ENCODE peak calls at places on chromosome 13, in six cellular contexts. One of them, this sample, is unnamed.

GRCh38 chr13:83819156-83819555 is 63.1 kb downstream of the SLITRK1 start:
- DNase-seq in AG04450: no peak
- DNase-seq in hepatocyte: no peak
- DNase-seq in psoas muscle: no peak
- DNase-seq in Panc1: no peak
- DNase-seq in fibroblast of mammary gland: peak; percentile 36
- DNase-seq in this sample: peak; percentile 47

GRCh38 chr13:46405457-46405856 is 18.4 kb upstream of the RUBCNL start:
- DNase-seq in AG04450: no peak
- DNase-seq in hepatocyte: no peak
- DNase-seq in psoas muscle: no peak
- DNase-seq in Panc1: no peak
- DNase-seq in fibroblast of mammary gland: no peak
- DNase-seq in this sample: no peak

GRCh38 chr13:60327551-60327950 is 69.5 kb upstream of the TDRD3 start:
- DNase-seq in AG04450: no peak
- DNase-seq in hepatocyte: no peak
- DNase-seq in psoas muscle: no peak
- DNase-seq in Panc1: no peak
- DNase-seq in fibroblast of mammary gland: no peak
- DNase-seq in this sample: no peak

GRCh38 chr13:73505487-73505886 is 446.7 kb downstream of the KLF5 start:
- DNase-seq in AG04450: no peak
- DNase-seq in hepatocyte: no peak
- DNase-seq in psoas muscle: no peak
- DNase-seq in Panc1: no peak
- DNase-seq in fibroblast of mammary gland: no peak
- DNase-seq in this sample: no peak

GRCh38 chr13:111925146-111925875 is 141.6 kb upstream of the SOX1 start:
- DNase-seq in AG04450: no peak
- DNase-seq in hepatocyte: no peak
- DNase-seq in psoas muscle: no peak
- DNase-seq in Panc1: no peak
- DNase-seq in fibroblast of mammary gland: no peak
- DNase-seq in this sample: no peak

GRCh38 chr13:99982021-99982740 is 597 bp downstream of the ZIC2 start:
- DNase-seq in AG04450: no peak
- DNase-seq in hepatocyte: peak; percentile 44
- DNase-seq in psoas muscle: no peak
- DNase-seq in Panc1: no peak
- DNase-seq in fibroblast of mammary gland: no peak
- DNase-seq in this sample: no peak

GRCh38 chr13:23447927-23448326 is 14.4 kb upstream of the SACS start:
- DNase-seq in AG04450: peak; percentile 90
- DNase-seq in hepatocyte: no peak
- DNase-seq in psoas muscle: no peak
- DNase-seq in Panc1: no peak
- DNase-seq in fibroblast of mammary gland: peak; percentile 85
- DNase-seq in this sample: no peak

GRCh38 chr13:106083620-106084350 is 451.7 kb downstream of the EFNB2 start:
- DNase-seq in AG04450: no peak
- DNase-seq in hepatocyte: peak; percentile 49
- DNase-seq in psoas muscle: no peak
- DNase-seq in Panc1: no peak
- DNase-seq in fibroblast of mammary gland: peak; percentile 73
- DNase-seq in this sample: no peak

GRCh38 chr13:79647518-79647917 is 166.6 kb downstream of the NDFIP2 start:
- DNase-seq in AG04450: no peak
- DNase-seq in hepatocyte: peak; percentile 63
- DNase-seq in psoas muscle: no peak
- DNase-seq in Panc1: no peak
- DNase-seq in fibroblast of mammary gland: no peak
- DNase-seq in this sample: no peak

GRCh38 chr13:75444016-75444415 is 38.0 kb downstream of the TBC1D4 start:
- DNase-seq in AG04450: no peak
- DNase-seq in hepatocyte: no peak
- DNase-seq in psoas muscle: no peak
- DNase-seq in Panc1: no peak
- DNase-seq in fibroblast of mammary gland: no peak
- DNase-seq in this sample: no peak

GRCh38 chr13:21518617-21519144 is 59.6 kb upstream of the ZDHHC20 start:
- DNase-seq in AG04450: no peak
- DNase-seq in hepatocyte: no peak
- DNase-seq in psoas muscle: no peak
- DNase-seq in Panc1: no peak
- DNase-seq in fibroblast of mammary gland: no peak
- DNase-seq in this sample: no peak

GRCh38 chr13:109135018-109135417 is 505.6 kb downstream of the MYO16 start:
- DNase-seq in AG04450: no peak
- DNase-seq in hepatocyte: no peak
- DNase-seq in psoas muscle: no peak
- DNase-seq in Panc1: no peak
- DNase-seq in fibroblast of mammary gland: peak; percentile 13
- DNase-seq in this sample: no peak

GRCh38 chr13:101977475-101977874 is 424.4 kb downstream of the FGF14 start:
- DNase-seq in AG04450: no peak
- DNase-seq in hepatocyte: no peak
- DNase-seq in psoas muscle: no peak
- DNase-seq in Panc1: no peak
- DNase-seq in fibroblast of mammary gland: peak; percentile 12
- DNase-seq in this sample: no peak

GRCh38 chr13:100356889-100357288 is 231.7 kb downstream of the GGACT start:
- DNase-seq in AG04450: no peak
- DNase-seq in hepatocyte: no peak
- DNase-seq in psoas muscle: no peak
- DNase-seq in Panc1: no peak
- DNase-seq in fibroblast of mammary gland: no peak
- DNase-seq in this sample: peak; percentile 21

GRCh38 chr13:110421696-110422395 is 114.8 kb downstream of the COL4A2 start:
- DNase-seq in AG04450: peak; percentile 53
- DNase-seq in hepatocyte: no peak
- DNase-seq in psoas muscle: no peak
- DNase-seq in Panc1: no peak
- DNase-seq in fibroblast of mammary gland: peak; percentile 88
- DNase-seq in this sample: no peak

GRCh38 chr13:56900549-56901279 is 240.0 kb upstream of the PRR20A start:
- DNase-seq in AG04450: no peak
- DNase-seq in hepatocyte: no peak
- DNase-seq in psoas muscle: no peak
- DNase-seq in Panc1: no peak
- DNase-seq in fibroblast of mammary gland: no peak
- DNase-seq in this sample: no peak

GRCh38 chr13:63840551-63841421 is 2425.1 kb upstream of the PCDH20 start:
- DNase-seq in AG04450: no peak
- DNase-seq in hepatocyte: no peak
- DNase-seq in psoas muscle: no peak
- DNase-seq in Panc1: no peak
- DNase-seq in fibroblast of mammary gland: no peak
- DNase-seq in this sample: no peak

GRCh38 chr13:21458457-21458815 is 667 bp downstream of the ZDHHC20 start:
- DNase-seq in AG04450: no peak
- DNase-seq in hepatocyte: peak; percentile 69
- DNase-seq in psoas muscle: peak; percentile 56
- DNase-seq in Panc1: no peak
- DNase-seq in fibroblast of mammary gland: no peak
- DNase-seq in this sample: no peak

GRCh38 chr13:98416408-98416807 is 160.5 kb downstream of the STK24 start:
- DNase-seq in AG04450: no peak
- DNase-seq in hepatocyte: peak; percentile 69
- DNase-seq in psoas muscle: no peak
- DNase-seq in Panc1: no peak
- DNase-seq in fibroblast of mammary gland: no peak
- DNase-seq in this sample: no peak

GRCh38 chr13:49985129-49985528 is 11.7 kb upstream of the TRIM13 start:
- DNase-seq in AG04450: no peak
- DNase-seq in hepatocyte: no peak
- DNase-seq in psoas muscle: no peak
- DNase-seq in Panc1: no peak
- DNase-seq in fibroblast of mammary gland: no peak
- DNase-seq in this sample: no peak

GRCh38 chr13:69882451-69882850 is 225.2 kb upstream of the ATXN8OS start:
- DNase-seq in AG04450: no peak
- DNase-seq in hepatocyte: no peak
- DNase-seq in psoas muscle: no peak
- DNase-seq in Panc1: no peak
- DNase-seq in fibroblast of mammary gland: no peak
- DNase-seq in this sample: no peak
- H3K4me3 ChIP-seq in AG04450: no peak overlapping the region
- H3K4me3 ChIP-seq in hepatocyte: no peak overlapping the region
- H3K4me3 ChIP-seq in psoas muscle: no peak overlapping the region
- H3K4me3 ChIP-seq in Panc1: no peak overlapping the region
- H3K4me3 ChIP-seq in fibroblast of mammary gland: no peak overlapping the region
- H3K4me3 ChIP-seq in this sample: no peak overlapping the region

DNA sequence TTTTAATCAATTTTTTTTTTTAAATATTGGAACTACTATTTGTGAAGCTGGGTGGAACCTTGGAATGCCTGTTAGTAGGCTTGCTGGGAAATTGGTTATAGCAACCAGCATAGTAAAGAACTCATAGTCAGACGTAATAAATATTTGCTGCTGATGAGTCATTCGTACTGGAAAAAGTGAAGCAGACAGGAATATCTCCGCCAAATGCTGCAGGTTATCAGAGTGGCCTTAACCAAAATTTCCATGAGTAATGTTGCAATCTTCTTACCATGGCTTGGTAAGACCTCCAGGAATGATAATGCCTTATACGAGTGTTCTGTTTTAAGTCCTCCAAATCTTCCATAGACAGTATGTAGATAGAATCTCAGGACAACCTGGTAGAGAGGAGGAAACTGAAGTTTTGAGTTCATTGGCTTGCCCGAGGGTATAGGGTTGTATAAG is 34.2 kb downstream of the MBNL2 start:
- DNase-seq in AG04450: peak; percentile 74
- DNase-seq in hepatocyte: peak; percentile 80
- DNase-seq in psoas muscle: no peak
- DNase-seq in Panc1: no peak
- DNase-seq in fibroblast of mammary gland: peak; percentile 93
- DNase-seq in this sample: peak; percentile 90
- H3K4me3 ChIP-seq in AG04450: no peak overlapping the region
- H3K4me3 ChIP-seq in hepatocyte: no peak overlapping the region
- H3K4me3 ChIP-seq in psoas muscle: peak overlapping the region; percentile 12
- H3K4me3 ChIP-seq in Panc1: no peak overlapping the region
- H3K4me3 ChIP-seq in fibroblast of mammary gland: no peak overlapping the region
- H3K4me3 ChIP-seq in this sample: no peak overlapping the region

DNA sequence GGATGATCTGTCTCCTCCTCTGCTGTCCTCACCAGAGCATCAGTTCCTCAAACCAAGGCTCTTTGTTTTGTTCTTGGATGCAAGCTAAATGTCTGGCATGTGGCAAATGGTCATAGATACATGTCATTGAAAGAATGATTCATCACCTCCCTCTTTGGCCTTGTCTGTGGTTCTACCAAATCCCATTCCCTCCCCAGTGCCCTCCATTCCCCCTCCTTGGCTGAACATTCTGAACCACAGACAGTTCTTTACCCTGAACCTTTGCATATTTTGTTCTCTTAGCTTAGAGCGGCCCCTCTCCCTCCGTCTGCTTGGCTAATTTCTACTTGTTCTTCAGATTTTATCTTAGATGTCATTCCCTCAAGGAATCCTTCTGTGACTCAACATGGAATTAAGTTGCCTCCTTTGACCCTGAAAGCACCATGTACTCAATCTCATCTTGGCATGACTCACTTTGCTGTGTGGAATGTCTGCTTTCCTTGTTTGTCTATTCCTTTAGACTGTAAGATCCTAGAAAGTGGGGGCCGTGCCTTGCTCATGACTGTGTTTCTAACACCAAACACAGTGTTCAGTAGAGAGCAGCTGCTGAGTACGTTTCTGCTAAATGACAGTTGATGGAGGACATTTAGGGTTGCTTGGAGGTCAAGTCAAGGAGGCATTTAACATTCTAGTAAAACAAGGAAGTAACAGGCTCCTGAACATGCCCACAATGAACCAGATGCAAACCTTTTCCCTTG is 8.1 kb downstream of the ALOX5AP start:
- DNase-seq in AG04450: peak; percentile 93
- DNase-seq in hepatocyte: peak; percentile 88
- DNase-seq in psoas muscle: peak; percentile 61
- DNase-seq in Panc1: peak; percentile 71
- DNase-seq in fibroblast of mammary gland: peak; percentile 99
- DNase-seq in this sample: peak; percentile 91
- H3K4me3 ChIP-seq in AG04450: no peak overlapping the region
- H3K4me3 ChIP-seq in hepatocyte: no peak overlapping the region
- H3K4me3 ChIP-seq in psoas muscle: no peak overlapping the region
- H3K4me3 ChIP-seq in Panc1: no peak overlapping the region
- H3K4me3 ChIP-seq in fibroblast of mammary gland: no peak overlapping the region
- H3K4me3 ChIP-seq in this sample: no peak overlapping the region

GRCh38 chr13:37443538-37443937 is 155.0 kb downstream of the POSTN start:
- DNase-seq in AG04450: peak; percentile 52
- DNase-seq in hepatocyte: no peak
- DNase-seq in psoas muscle: no peak
- DNase-seq in Panc1: no peak
- DNase-seq in fibroblast of mammary gland: peak; percentile 97
- DNase-seq in this sample: peak; percentile 71

GRCh38 chr13:37448072-37448471 is 150.5 kb downstream of the POSTN start:
- DNase-seq in AG04450: no peak
- DNase-seq in hepatocyte: peak; percentile 22
- DNase-seq in psoas muscle: no peak
- DNase-seq in Panc1: no peak
- DNase-seq in fibroblast of mammary gland: no peak
- DNase-seq in this sample: no peak

GRCh38 chr13:37446503-37446902 is 152.1 kb downstream of the POSTN start:
- DNase-seq in AG04450: peak; percentile 70
- DNase-seq in hepatocyte: peak; percentile 41
- DNase-seq in psoas muscle: no peak
- DNase-seq in Panc1: no peak
- DNase-seq in fibroblast of mammary gland: peak; percentile 97
- DNase-seq in this sample: peak; percentile 86

DNA sequence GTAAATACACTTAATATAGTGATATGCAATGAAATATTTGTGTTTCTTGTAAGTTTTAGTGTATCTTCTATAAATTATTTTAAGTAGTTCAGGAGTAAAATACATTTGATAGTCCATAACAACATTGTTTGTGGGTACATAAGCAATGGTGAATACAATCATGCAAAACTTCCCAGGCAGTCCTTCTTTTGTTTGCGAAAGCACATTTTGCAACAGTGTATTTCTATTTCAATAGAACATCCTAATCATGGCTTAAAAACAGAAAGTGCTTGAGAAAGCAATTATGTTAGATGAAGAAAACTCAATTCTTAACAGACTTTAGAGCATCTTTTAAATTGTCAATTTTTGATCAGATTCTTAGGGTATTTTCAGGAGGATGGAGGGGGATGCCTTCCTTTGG is 155.6 kb downstream of the POSTN start:
- DNase-seq in AG04450: no peak
- DNase-seq in hepatocyte: no peak
- DNase-seq in psoas muscle: no peak
- DNase-seq in Panc1: no peak
- DNase-seq in fibroblast of mammary gland: peak; percentile 46
- DNase-seq in this sample: no peak
- H3K4me3 ChIP-seq in AG04450: no peak overlapping the region
- H3K4me3 ChIP-seq in hepatocyte: no peak overlapping the region
- H3K4me3 ChIP-seq in psoas muscle: no peak overlapping the region
- H3K4me3 ChIP-seq in Panc1: no peak overlapping the region
- H3K4me3 ChIP-seq in fibroblast of mammary gland: no peak overlapping the region
- H3K4me3 ChIP-seq in this sample: no peak overlapping the region

GRCh38 chr13:41459754-41460111 is 2.4 kb downstream of the RGCC start:
- DNase-seq in AG04450: no peak
- DNase-seq in hepatocyte: no peak
- DNase-seq in psoas muscle: no peak
- DNase-seq in Panc1: no peak
- DNase-seq in fibroblast of mammary gland: peak; percentile 11
- DNase-seq in this sample: no peak
- H3K4me3 ChIP-seq in AG04450: peak overlapping the region; percentile 84
- H3K4me3 ChIP-seq in hepatocyte: no peak overlapping the region
- H3K4me3 ChIP-seq in psoas muscle: peak overlapping the region; percentile 79
- H3K4me3 ChIP-seq in Panc1: no peak overlapping the region
- H3K4me3 ChIP-seq in fibroblast of mammary gland: no peak overlapping the region
- H3K4me3 ChIP-seq in this sample: no peak overlapping the region